ENCODE peak calls at places on chromosomes 1 and 21, in ten cellular contexts. One of them, this sample, is unnamed.

GRCh38 chr1:59564192-59564891 is 250.4 kb upstream of the HOOK1 start:
- DNase-seq in HFFc6: no peak
- DNase-seq in hepatic stellate cell: no peak
- DNase-seq in progenitor cell of endocrine pancreas: no peak
- DNase-seq in activated CD4-positive, alpha-beta memory T cell treated with anti-CD3 and anti-CD28 coated beads, Interleukin-2, amount 10 ng/mL, durations not matched to agents 7 days and 5 days: no peak
- DNase-seq in H54: no peak
- DNase-seq in H9: no peak
- DNase-seq in G401: no peak
- DNase-seq in activated naive CD8-positive, alpha-beta T cell treated with anti-CD3 and anti-CD28 coated beads, Interleukin-2, amount 50 U/mL, for 24 hours: no peak
- DNase-seq in tibial artery: no peak
- DNase-seq in this sample: no peak

GRCh38 chr1:215055281-215055935 is 27.1 kb upstream of the KCNK2 start:
- DNase-seq in HFFc6: no peak
- DNase-seq in hepatic stellate cell: no peak
- DNase-seq in progenitor cell of endocrine pancreas: no peak
- DNase-seq in activated CD4-positive, alpha-beta memory T cell treated with anti-CD3 and anti-CD28 coated beads, Interleukin-2, amount 10 ng/mL, durations not matched to agents 7 days and 5 days: no peak
- DNase-seq in H54: no peak
- DNase-seq in H9: no peak
- DNase-seq in G401: no peak
- DNase-seq in activated naive CD8-positive, alpha-beta T cell treated with anti-CD3 and anti-CD28 coated beads, Interleukin-2, amount 50 U/mL, for 24 hours: no peak
- DNase-seq in tibial artery: no peak
- DNase-seq in this sample: no peak

GRCh38 chr21:32826317-32827167 is 55.0 kb upstream of the PAXBP1 start:
- DNase-seq in HFFc6: peak
- DNase-seq in hepatic stellate cell: peak
- DNase-seq in progenitor cell of endocrine pancreas: no peak
- DNase-seq in activated CD4-positive, alpha-beta memory T cell treated with anti-CD3 and anti-CD28 coated beads, Interleukin-2, amount 10 ng/mL, durations not matched to agents 7 days and 5 days: peak
- DNase-seq in H54: peak
- DNase-seq in H9: peak
- DNase-seq in G401: peak
- DNase-seq in activated naive CD8-positive, alpha-beta T cell treated with anti-CD3 and anti-CD28 coated beads, Interleukin-2, amount 50 U/mL, for 24 hours: no peak
- DNase-seq in tibial artery: no peak
- DNase-seq in this sample: no peak

GRCh38 chr21:18951291-18952038 is 547.9 kb upstream of the TMPRSS15 start:
- DNase-seq in HFFc6: no peak
- DNase-seq in hepatic stellate cell: no peak
- DNase-seq in progenitor cell of endocrine pancreas: peak
- DNase-seq in activated CD4-positive, alpha-beta memory T cell treated with anti-CD3 and anti-CD28 coated beads, Interleukin-2, amount 10 ng/mL, durations not matched to agents 7 days and 5 days: no peak
- DNase-seq in H54: peak
- DNase-seq in H9: peak
- DNase-seq in G401: peak
- DNase-seq in activated naive CD8-positive, alpha-beta T cell treated with anti-CD3 and anti-CD28 coated beads, Interleukin-2, amount 50 U/mL, for 24 hours: no peak
- DNase-seq in tibial artery: no peak
- DNase-seq in this sample: no peak

GRCh38 chr1:192809286-192810252 is 730 bp downstream of the RGS2 start:
- DNase-seq in HFFc6: peak
- DNase-seq in hepatic stellate cell: peak
- DNase-seq in progenitor cell of endocrine pancreas: no peak
- DNase-seq in activated CD4-positive, alpha-beta memory T cell treated with anti-CD3 and anti-CD28 coated beads, Interleukin-2, amount 10 ng/mL, durations not matched to agents 7 days and 5 days: peak
- DNase-seq in H54: no peak
- DNase-seq in H9: no peak
- DNase-seq in G401: peak
- DNase-seq in activated naive CD8-positive, alpha-beta T cell treated with anti-CD3 and anti-CD28 coated beads, Interleukin-2, amount 50 U/mL, for 24 hours: peak
- DNase-seq in tibial artery: peak
- DNase-seq in this sample: peak

GRCh38 chr1:115458426-115459114 is 120.5 kb upstream of the NGF start:
- DNase-seq in HFFc6: no peak
- DNase-seq in hepatic stellate cell: no peak
- DNase-seq in progenitor cell of endocrine pancreas: no peak
- DNase-seq in activated CD4-positive, alpha-beta memory T cell treated with anti-CD3 and anti-CD28 coated beads, Interleukin-2, amount 10 ng/mL, durations not matched to agents 7 days and 5 days: no peak
- DNase-seq in H54: no peak
- DNase-seq in H9: no peak
- DNase-seq in G401: no peak
- DNase-seq in activated naive CD8-positive, alpha-beta T cell treated with anti-CD3 and anti-CD28 coated beads, Interleukin-2, amount 50 U/mL, for 24 hours: no peak
- DNase-seq in tibial artery: no peak
- DNase-seq in this sample: no peak

GRCh38 chr1:42646056-42646455 is 12.2 kb upstream of the PPIH start:
- DNase-seq in HFFc6: no peak
- DNase-seq in hepatic stellate cell: no peak
- DNase-seq in progenitor cell of endocrine pancreas: no peak
- DNase-seq in activated CD4-positive, alpha-beta memory T cell treated with anti-CD3 and anti-CD28 coated beads, Interleukin-2, amount 10 ng/mL, durations not matched to agents 7 days and 5 days: no peak
- DNase-seq in H54: no peak
- DNase-seq in H9: no peak
- DNase-seq in G401: no peak
- DNase-seq in activated naive CD8-positive, alpha-beta T cell treated with anti-CD3 and anti-CD28 coated beads, Interleukin-2, amount 50 U/mL, for 24 hours: no peak
- DNase-seq in tibial artery: no peak
- DNase-seq in this sample: no peak

GRCh38 chr1:116537439-116537838 is 33.4 kb downstream of the CD58 start:
- DNase-seq in HFFc6: peak
- DNase-seq in hepatic stellate cell: no peak
- DNase-seq in progenitor cell of endocrine pancreas: no peak
- DNase-seq in activated CD4-positive, alpha-beta memory T cell treated with anti-CD3 and anti-CD28 coated beads, Interleukin-2, amount 10 ng/mL, durations not matched to agents 7 days and 5 days: no peak
- DNase-seq in H54: no peak
- DNase-seq in H9: no peak
- DNase-seq in G401: no peak
- DNase-seq in activated naive CD8-positive, alpha-beta T cell treated with anti-CD3 and anti-CD28 coated beads, Interleukin-2, amount 50 U/mL, for 24 hours: no peak
- DNase-seq in tibial artery: no peak
- DNase-seq in this sample: no peak

GRCh38 chr1:162391790-162392563 is 10.4 kb downstream of the C1orf226 start:
- DNase-seq in HFFc6: peak
- DNase-seq in hepatic stellate cell: peak
- DNase-seq in progenitor cell of endocrine pancreas: no peak
- DNase-seq in activated CD4-positive, alpha-beta memory T cell treated with anti-CD3 and anti-CD28 coated beads, Interleukin-2, amount 10 ng/mL, durations not matched to agents 7 days and 5 days: no peak
- DNase-seq in H54: peak
- DNase-seq in H9: no peak
- DNase-seq in G401: peak
- DNase-seq in activated naive CD8-positive, alpha-beta T cell treated with anti-CD3 and anti-CD28 coated beads, Interleukin-2, amount 50 U/mL, for 24 hours: peak
- DNase-seq in tibial artery: peak
- DNase-seq in this sample: no peak

GRCh38 chr1:85224734-85225623 is 24.2 kb upstream of the SYDE2 start:
- DNase-seq in HFFc6: no peak
- DNase-seq in hepatic stellate cell: no peak
- DNase-seq in progenitor cell of endocrine pancreas: peak
- DNase-seq in activated CD4-positive, alpha-beta memory T cell treated with anti-CD3 and anti-CD28 coated beads, Interleukin-2, amount 10 ng/mL, durations not matched to agents 7 days and 5 days: no peak
- DNase-seq in H54: no peak
- DNase-seq in H9: peak
- DNase-seq in G401: no peak
- DNase-seq in activated naive CD8-positive, alpha-beta T cell treated with anti-CD3 and anti-CD28 coated beads, Interleukin-2, amount 50 U/mL, for 24 hours: no peak
- DNase-seq in tibial artery: no peak
- DNase-seq in this sample: peak

GRCh38 chr1:235239821-235240220 is 78.8 kb upstream of the RBM34 start:
- DNase-seq in HFFc6: peak
- DNase-seq in hepatic stellate cell: peak
- DNase-seq in progenitor cell of endocrine pancreas: no peak
- DNase-seq in activated CD4-positive, alpha-beta memory T cell treated with anti-CD3 and anti-CD28 coated beads, Interleukin-2, amount 10 ng/mL, durations not matched to agents 7 days and 5 days: no peak
- DNase-seq in H54: no peak
- DNase-seq in H9: no peak
- DNase-seq in G401: no peak
- DNase-seq in activated naive CD8-positive, alpha-beta T cell treated with anti-CD3 and anti-CD28 coated beads, Interleukin-2, amount 50 U/mL, for 24 hours: no peak
- DNase-seq in tibial artery: no peak
- DNase-seq in this sample: no peak

GRCh38 chr1:88646852-88647645 is 37.0 kb upstream of the PKN2 start:
- DNase-seq in HFFc6: no peak
- DNase-seq in hepatic stellate cell: no peak
- DNase-seq in progenitor cell of endocrine pancreas: no peak
- DNase-seq in activated CD4-positive, alpha-beta memory T cell treated with anti-CD3 and anti-CD28 coated beads, Interleukin-2, amount 10 ng/mL, durations not matched to agents 7 days and 5 days: no peak
- DNase-seq in H54: no peak
- DNase-seq in H9: no peak
- DNase-seq in G401: no peak
- DNase-seq in activated naive CD8-positive, alpha-beta T cell treated with anti-CD3 and anti-CD28 coated beads, Interleukin-2, amount 50 U/mL, for 24 hours: no peak
- DNase-seq in tibial artery: no peak
- DNase-seq in this sample: no peak

GRCh38 chr1:21902378-21903012 is 34.6 kb downstream of the HSPG2 start:
- DNase-seq in HFFc6: no peak
- DNase-seq in hepatic stellate cell: no peak
- DNase-seq in progenitor cell of endocrine pancreas: no peak
- DNase-seq in activated CD4-positive, alpha-beta memory T cell treated with anti-CD3 and anti-CD28 coated beads, Interleukin-2, amount 10 ng/mL, durations not matched to agents 7 days and 5 days: no peak
- DNase-seq in H54: no peak
- DNase-seq in H9: no peak
- DNase-seq in G401: no peak
- DNase-seq in activated naive CD8-positive, alpha-beta T cell treated with anti-CD3 and anti-CD28 coated beads, Interleukin-2, amount 50 U/mL, for 24 hours: no peak
- DNase-seq in tibial artery: no peak
- DNase-seq in this sample: no peak

GRCh38 chr1:93591833-93592635 is 89.6 kb downstream of the BCAR3 start:
- DNase-seq in HFFc6: no peak
- DNase-seq in hepatic stellate cell: no peak
- DNase-seq in progenitor cell of endocrine pancreas: peak
- DNase-seq in activated CD4-positive, alpha-beta memory T cell treated with anti-CD3 and anti-CD28 coated beads, Interleukin-2, amount 10 ng/mL, durations not matched to agents 7 days and 5 days: no peak
- DNase-seq in H54: no peak
- DNase-seq in H9: no peak
- DNase-seq in G401: no peak
- DNase-seq in activated naive CD8-positive, alpha-beta T cell treated with anti-CD3 and anti-CD28 coated beads, Interleukin-2, amount 50 U/mL, for 24 hours: peak
- DNase-seq in tibial artery: no peak
- DNase-seq in this sample: peak

GRCh38 chr21:46607605-46608004 is 2.7 kb upstream of the S100B start:
- DNase-seq in HFFc6: no peak
- DNase-seq in hepatic stellate cell: no peak
- DNase-seq in progenitor cell of endocrine pancreas: no peak
- DNase-seq in activated CD4-positive, alpha-beta memory T cell treated with anti-CD3 and anti-CD28 coated beads, Interleukin-2, amount 10 ng/mL, durations not matched to agents 7 days and 5 days: no peak
- DNase-seq in H54: no peak
- DNase-seq in H9: no peak
- DNase-seq in G401: no peak
- DNase-seq in activated naive CD8-positive, alpha-beta T cell treated with anti-CD3 and anti-CD28 coated beads, Interleukin-2, amount 50 U/mL, for 24 hours: no peak
- DNase-seq in tibial artery: no peak
- DNase-seq in this sample: no peak

GRCh38 chr21:42403611-42404231 is at the start of gene UBASH3A:
- DNase-seq in HFFc6: no peak
- DNase-seq in hepatic stellate cell: no peak
- DNase-seq in progenitor cell of endocrine pancreas: no peak
- DNase-seq in activated CD4-positive, alpha-beta memory T cell treated with anti-CD3 and anti-CD28 coated beads, Interleukin-2, amount 10 ng/mL, durations not matched to agents 7 days and 5 days: peak
- DNase-seq in H54: no peak
- DNase-seq in H9: no peak
- DNase-seq in G401: no peak
- DNase-seq in activated naive CD8-positive, alpha-beta T cell treated with anti-CD3 and anti-CD28 coated beads, Interleukin-2, amount 50 U/mL, for 24 hours: no peak
- DNase-seq in tibial artery: no peak
- DNase-seq in this sample: no peak

GRCh38 chr1:201530741-201531521 is 8.0 kb upstream of the NAV1 start:
- DNase-seq in HFFc6: peak
- DNase-seq in hepatic stellate cell: peak
- DNase-seq in progenitor cell of endocrine pancreas: peak
- DNase-seq in activated CD4-positive, alpha-beta memory T cell treated with anti-CD3 and anti-CD28 coated beads, Interleukin-2, amount 10 ng/mL, durations not matched to agents 7 days and 5 days: peak
- DNase-seq in H54: peak
- DNase-seq in H9: peak
- DNase-seq in G401: peak
- DNase-seq in activated naive CD8-positive, alpha-beta T cell treated with anti-CD3 and anti-CD28 coated beads, Interleukin-2, amount 50 U/mL, for 24 hours: peak
- DNase-seq in tibial artery: peak
- DNase-seq in this sample: peak

GRCh38 chr1:23613191-23614126 is 54.2 kb upstream of the ID3 start:
- DNase-seq in HFFc6: no peak
- DNase-seq in hepatic stellate cell: no peak
- DNase-seq in progenitor cell of endocrine pancreas: no peak
- DNase-seq in activated CD4-positive, alpha-beta memory T cell treated with anti-CD3 and anti-CD28 coated beads, Interleukin-2, amount 10 ng/mL, durations not matched to agents 7 days and 5 days: peak
- DNase-seq in H54: no peak
- DNase-seq in H9: no peak
- DNase-seq in G401: no peak
- DNase-seq in activated naive CD8-positive, alpha-beta T cell treated with anti-CD3 and anti-CD28 coated beads, Interleukin-2, amount 50 U/mL, for 24 hours: no peak
- DNase-seq in tibial artery: no peak
- DNase-seq in this sample: no peak

GRCh38 chr1:59985901-59986735 is 59.5 kb upstream of the CYP2J2 start:
- DNase-seq in HFFc6: no peak
- DNase-seq in hepatic stellate cell: no peak
- DNase-seq in progenitor cell of endocrine pancreas: no peak
- DNase-seq in activated CD4-positive, alpha-beta memory T cell treated with anti-CD3 and anti-CD28 coated beads, Interleukin-2, amount 10 ng/mL, durations not matched to agents 7 days and 5 days: no peak
- DNase-seq in H54: no peak
- DNase-seq in H9: no peak
- DNase-seq in G401: peak
- DNase-seq in activated naive CD8-positive, alpha-beta T cell treated with anti-CD3 and anti-CD28 coated beads, Interleukin-2, amount 50 U/mL, for 24 hours: no peak
- DNase-seq in tibial artery: no peak
- DNase-seq in this sample: no peak

GRCh38 chr1:6508154-6508875 is 16.8 kb upstream of the PLEKHG5 start:
- DNase-seq in HFFc6: no peak
- DNase-seq in hepatic stellate cell: no peak
- DNase-seq in progenitor cell of endocrine pancreas: no peak
- DNase-seq in activated CD4-positive, alpha-beta memory T cell treated with anti-CD3 and anti-CD28 coated beads, Interleukin-2, amount 10 ng/mL, durations not matched to agents 7 days and 5 days: no peak
- DNase-seq in H54: no peak
- DNase-seq in H9: no peak
- DNase-seq in G401: peak
- DNase-seq in activated naive CD8-positive, alpha-beta T cell treated with anti-CD3 and anti-CD28 coated beads, Interleukin-2, amount 50 U/mL, for 24 hours: no peak
- DNase-seq in tibial artery: no peak
- DNase-seq in this sample: no peak

GRCh38 chr1:31723828-31724359 is 20.1 kb upstream of the COL16A1 start:
- DNase-seq in HFFc6: peak
- DNase-seq in hepatic stellate cell: peak
- DNase-seq in progenitor cell of endocrine pancreas: peak
- DNase-seq in activated CD4-positive, alpha-beta memory T cell treated with anti-CD3 and anti-CD28 coated beads, Interleukin-2, amount 10 ng/mL, durations not matched to agents 7 days and 5 days: peak
- DNase-seq in H54: peak
- DNase-seq in H9: peak
- DNase-seq in G401: peak
- DNase-seq in activated naive CD8-positive, alpha-beta T cell treated with anti-CD3 and anti-CD28 coated beads, Interleukin-2, amount 50 U/mL, for 24 hours: peak
- DNase-seq in tibial artery: no peak
- DNase-seq in this sample: peak

GRCh38 chr1:47574451-47575165 is 136.8 kb downstream of the FOXD2 start:
- DNase-seq in HFFc6: no peak
- DNase-seq in hepatic stellate cell: no peak
- DNase-seq in progenitor cell of endocrine pancreas: no peak
- DNase-seq in activated CD4-positive, alpha-beta memory T cell treated with anti-CD3 and anti-CD28 coated beads, Interleukin-2, amount 10 ng/mL, durations not matched to agents 7 days and 5 days: no peak
- DNase-seq in H54: no peak
- DNase-seq in H9: no peak
- DNase-seq in G401: no peak
- DNase-seq in activated naive CD8-positive, alpha-beta T cell treated with anti-CD3 and anti-CD28 coated beads, Interleukin-2, amount 50 U/mL, for 24 hours: no peak
- DNase-seq in tibial artery: no peak
- DNase-seq in this sample: no peak